ENCODE peak calls at places on chromosomes 6 and 20, in seven cellular contexts. V is hypothalamus, Y is Right ventricle myocardium inferior, E is kidney glomerular epithelial cell, H is COR-L47, D is choroid plexus epithelial cell, I is astrocyte of the spinal cord. T is an unnamed sample.

GRCh38 chr6:168035098-168035660 is 37.7 kb downstream of the KIF25 start:
- DNase-seq in V (peak), Y (peak), E (peak), H (no peak), D (peak), I (peak), T (peak)

GRCh38 chr6:87436435-87436834 is 28.7 kb downstream of the CFAP206 start:
- DNase-seq in V (no peak), Y (no peak), E (peak), H (no peak), D (peak), I (peak), T (no peak)

GRCh38 chr20:23251779-23252178 is 98.8 kb upstream of the NXT1 start:
- DNase-seq in V (no peak), Y (no peak), E (no peak), H (no peak), D (no peak), I (no peak), T (no peak)

GRCh38 chr20:56202493-56203077 is 45.9 kb upstream of the MC3R start:
- DNase-seq in V (no peak), Y (no peak), E (peak), H (no peak), D (peak), I (peak), T (no peak)

GRCh38 chr6:160967833-160968232 is 23.7 kb upstream of the MAP3K4 start:
- DNase-seq in V (no peak), Y (no peak), E (no peak), H (no peak), D (no peak), I (no peak), T (no peak)

GRCh38 chr20:23667666-23668065 is 21.2 kb downstream of the CST4 start:
- DNase-seq in V (no peak), Y (no peak), E (no peak), H (no peak), D (no peak), I (no peak), T (no peak)

GRCh38 chr6:111941686-111942330 is 68.6 kb upstream of the FYN start:
- DNase-seq in V (no peak), Y (no peak), E (no peak), H (no peak), D (peak), I (no peak), T (no peak)

GRCh38 chr20:34871320-34871926 is 1.2 kb downstream of the GGT7 start:
- DNase-seq in V (no peak), Y (no peak), E (no peak), H (no peak), D (no peak), I (no peak), T (no peak)

GRCh38 chr20:20267685-20268429 is 100.0 kb upstream of the INSM1 start:
- DNase-seq in V (no peak), Y (no peak), E (no peak), H (peak), D (no peak), I (no peak), T (no peak)

GRCh38 chr6:47256981-47257730 is 52.5 kb downstream of the TNFRSF21 start:
- DNase-seq in V (no peak), Y (no peak), E (no peak), H (no peak), D (no peak), I (no peak), T (no peak)

GRCh38 chr6:786946-787763 is 94.2 kb upstream of the EXOC2 start:
- DNase-seq in V (no peak), Y (no peak), E (no peak), H (peak), D (peak), I (no peak), T (no peak)

GRCh38 chr6:25960689-25961088 is 1.9 kb upstream of the TRIM38 start:
- DNase-seq in V (no peak), Y (no peak), E (no peak), H (no peak), D (no peak), I (no peak), T (no peak)

GRCh38 chr20:664151-664550 is 11.2 kb upstream of the SRXN1 start:
- DNase-seq in V (no peak), Y (no peak), E (no peak), H (no peak), D (no peak), I (no peak), T (no peak)

GRCh38 chr6:130366011-130366963 is at the start of gene TMEM200A:
- DNase-seq in V (no peak), Y (peak), E (no peak), H (no peak), D (peak), I (peak), T (peak)

GRCh38 chr20:41158082-41158625 is 20.8 kb downstream of the PLCG1 start:
- DNase-seq in V (no peak), Y (no peak), E (no peak), H (no peak), D (no peak), I (no peak), T (no peak)

GRCh38 chr6:78835817-78836216 is 31.5 kb upstream of the IRAK1BP1 start:
- DNase-seq in V (no peak), Y (no peak), E (no peak), H (peak), D (peak), I (no peak), T (no peak)

GRCh38 chr6:108243836-108244235 is 17.0 kb downstream of the SNX3 start:
- DNase-seq in V (no peak), Y (no peak), E (no peak), H (no peak), D (no peak), I (peak), T (no peak)

GRCh38 chr6:5151955-5152401 is 66.8 kb downstream of the PPP1R3G start:
- DNase-seq in V (peak), Y (no peak), E (peak), H (no peak), D (peak), I (peak), T (no peak)

GRCh38 chr20:45419188-45420091 is 3.5 kb downstream of the PIGT start:
- DNase-seq in V (peak), Y (no peak), E (peak), H (peak), D (peak), I (peak), T (peak)

GRCh38 chr6:69090132-69090531 is 455.1 kb downstream of the ADGRB3 start:
- DNase-seq in V (no peak), Y (no peak), E (peak), H (no peak), D (peak), I (peak), T (no peak)

GRCh38 chr6:80445752-80446151 is 339.3 kb downstream of the BCKDHB start:
- DNase-seq in V (no peak), Y (no peak), E (no peak), H (no peak), D (no peak), I (no peak), T (no peak)